ENCODE peak calls at places on chromosomes 16 and 17, in four cellular contexts. One of them, this sample, is unnamed.

GRCh38 chr17:82767041-82767754 is 15.3 kb downstream of the TBCD start:
- DNase-seq in GM12865: peak
- DNase-seq in cardiac muscle cell: peak
- DNase-seq in astrocyte: no peak
- DNase-seq in this sample: no peak

GRCh38 chr17:43665038-43665386 is 3.3 kb upstream of the MEOX1 start:
- DNase-seq in GM12865: no peak
- DNase-seq in cardiac muscle cell: no peak
- DNase-seq in astrocyte: no peak
- DNase-seq in this sample: no peak

GRCh38 chr17:5533486-5534315 is 47.3 kb downstream of the MIS12 start:
- DNase-seq in GM12865: no peak
- DNase-seq in cardiac muscle cell: no peak
- DNase-seq in astrocyte: no peak
- DNase-seq in this sample: no peak

GRCh38 chr17:78986048-78986648 is 6.4 kb upstream of the LGALS3BP start:
- DNase-seq in GM12865: peak
- DNase-seq in cardiac muscle cell: peak
- DNase-seq in astrocyte: peak
- DNase-seq in this sample: no peak

GRCh38 chr17:40615295-40615988 is 32.2 kb downstream of the SMARCE1 start:
- DNase-seq in GM12865: peak
- DNase-seq in cardiac muscle cell: peak
- DNase-seq in astrocyte: peak
- DNase-seq in this sample: no peak

GRCh38 chr16:87679593-87680271 is 77.4 kb downstream of the JPH3 start:
- DNase-seq in GM12865: no peak
- DNase-seq in cardiac muscle cell: no peak
- DNase-seq in astrocyte: no peak
- DNase-seq in this sample: no peak

GRCh38 chr16:79329967-79330366 is 270.6 kb downstream of the MAF start:
- DNase-seq in GM12865: no peak
- DNase-seq in cardiac muscle cell: no peak
- DNase-seq in astrocyte: no peak
- DNase-seq in this sample: no peak

GRCh38 chr17:56866496-56866895 is 32.5 kb downstream of the DGKE start:
- DNase-seq in GM12865: no peak
- DNase-seq in cardiac muscle cell: no peak
- DNase-seq in astrocyte: no peak
- DNase-seq in this sample: no peak

GRCh38 chr16:24347556-24347955 is 91.4 kb downstream of the CACNG3 start:
- DNase-seq in GM12865: no peak
- DNase-seq in cardiac muscle cell: no peak
- DNase-seq in astrocyte: no peak
- DNase-seq in this sample: no peak

GRCh38 chr16:24344791-24345190 is 88.7 kb downstream of the CACNG3 start:
- DNase-seq in GM12865: no peak
- DNase-seq in cardiac muscle cell: no peak
- DNase-seq in astrocyte: no peak
- DNase-seq in this sample: no peak

GRCh38 chr16:24346734-24347133 is 90.6 kb downstream of the CACNG3 start:
- DNase-seq in GM12865: no peak
- DNase-seq in cardiac muscle cell: no peak
- DNase-seq in astrocyte: no peak
- DNase-seq in this sample: no peak

DNA sequence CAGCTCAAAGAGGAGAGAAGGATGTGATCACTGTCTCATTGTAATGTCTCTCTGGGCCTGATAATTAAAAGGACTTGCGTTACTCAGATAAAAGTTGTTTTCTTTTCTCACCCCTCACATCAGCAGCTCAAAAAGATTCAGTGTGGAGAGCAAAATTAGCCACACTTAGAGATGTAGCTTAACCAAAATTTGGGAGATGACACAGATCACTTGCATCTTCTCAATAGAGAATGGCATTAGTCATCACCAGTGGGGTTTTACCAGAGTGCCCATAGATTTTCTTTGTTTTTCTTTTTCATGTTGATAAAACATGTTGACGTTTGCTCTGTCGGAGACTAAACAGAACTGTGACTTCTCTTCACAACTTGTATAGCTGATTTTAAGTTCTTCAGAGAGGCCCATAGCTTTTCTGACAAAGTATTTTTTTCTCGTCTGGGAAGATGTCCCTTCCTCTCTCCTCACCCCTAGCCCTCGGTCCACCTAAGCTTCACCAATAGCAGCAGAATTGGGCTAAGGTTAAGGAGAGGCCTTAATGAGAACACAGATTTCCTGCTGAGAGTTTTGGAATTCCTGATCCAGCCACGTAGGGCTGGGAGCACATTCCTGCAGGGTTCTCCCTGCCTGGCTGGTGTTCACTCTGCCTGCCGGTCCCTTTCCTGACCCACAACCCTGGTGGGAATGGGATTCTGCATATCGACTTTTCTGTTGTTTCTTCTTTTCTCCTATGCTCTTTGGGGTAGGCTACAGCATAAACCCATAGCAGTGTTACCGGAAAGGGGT is 92.6 kb downstream of the CACNG3 start:
- DNase-seq in GM12865: no peak
- DNase-seq in cardiac muscle cell: no peak
- DNase-seq in astrocyte: no peak
- DNase-seq in this sample: no peak
- TF ChIP-seq CTCF in GM12865: no peak
- TF ChIP-seq CTCF in cardiac muscle cell: no peak
- TF ChIP-seq CTCF in astrocyte: no peak
- TF ChIP-seq CTCF in this sample: no peak

GRCh38 chr17:61426482-61427304 is 25.5 kb upstream of the TBX4 start:
- DNase-seq in GM12865: no peak
- DNase-seq in cardiac muscle cell: no peak
- DNase-seq in astrocyte: peak
- DNase-seq in this sample: no peak
- TF ChIP-seq CTCF in GM12865: no peak
- TF ChIP-seq CTCF in cardiac muscle cell: no peak
- TF ChIP-seq CTCF in astrocyte: no peak
- TF ChIP-seq CTCF in this sample: no peak

GRCh38 chr16:4572715-4573114 is 16.6 kb downstream of the C16orf96 start:
- DNase-seq in GM12865: peak
- DNase-seq in cardiac muscle cell: peak
- DNase-seq in astrocyte: no peak
- DNase-seq in this sample: no peak

GRCh38 chr16:4578961-4579530 is 22.9 kb downstream of the C16orf96 start:
- DNase-seq in GM12865: no peak
- DNase-seq in cardiac muscle cell: no peak
- DNase-seq in astrocyte: no peak
- DNase-seq in this sample: no peak

GRCh38 chr16:4570688-4571321 is 14.7 kb downstream of the C16orf96 start:
- DNase-seq in GM12865: no peak
- DNase-seq in cardiac muscle cell: no peak
- DNase-seq in astrocyte: no peak
- DNase-seq in this sample: no peak

GRCh38 chr16:4576008-4576407 is 19.9 kb downstream of the C16orf96 start:
- DNase-seq in GM12865: no peak
- DNase-seq in cardiac muscle cell: no peak
- DNase-seq in astrocyte: no peak
- DNase-seq in this sample: no peak

GRCh38 chr16:4574919-4575705 is 19.0 kb downstream of the C16orf96 start:
- DNase-seq in GM12865: no peak
- DNase-seq in cardiac muscle cell: no peak
- DNase-seq in astrocyte: no peak
- DNase-seq in this sample: no peak
- TF ChIP-seq CTCF in GM12865: no peak
- TF ChIP-seq CTCF in cardiac muscle cell: no peak
- TF ChIP-seq CTCF in astrocyte: no peak
- TF ChIP-seq CTCF in this sample: no peak

GRCh38 chr16:27312580-27313421 is 973 bp upstream of the IL4R start:
- DNase-seq in GM12865: no peak
- DNase-seq in cardiac muscle cell: no peak
- DNase-seq in astrocyte: no peak
- DNase-seq in this sample: no peak

GRCh38 chr16:27310576-27311448 is 3.0 kb upstream of the IL4R start:
- DNase-seq in GM12865: no peak
- DNase-seq in cardiac muscle cell: peak
- DNase-seq in astrocyte: no peak
- DNase-seq in this sample: no peak

GRCh38 chr16:27311449-27311831 is 2.3 kb upstream of the IL4R start:
- DNase-seq in GM12865: no peak
- DNase-seq in cardiac muscle cell: peak
- DNase-seq in astrocyte: peak
- DNase-seq in this sample: no peak

GRCh38 chr16:27313422-27314160 is at the start of gene IL4R:
- DNase-seq in GM12865: peak
- DNase-seq in cardiac muscle cell: peak
- DNase-seq in astrocyte: peak
- DNase-seq in this sample: peak

DNA sequence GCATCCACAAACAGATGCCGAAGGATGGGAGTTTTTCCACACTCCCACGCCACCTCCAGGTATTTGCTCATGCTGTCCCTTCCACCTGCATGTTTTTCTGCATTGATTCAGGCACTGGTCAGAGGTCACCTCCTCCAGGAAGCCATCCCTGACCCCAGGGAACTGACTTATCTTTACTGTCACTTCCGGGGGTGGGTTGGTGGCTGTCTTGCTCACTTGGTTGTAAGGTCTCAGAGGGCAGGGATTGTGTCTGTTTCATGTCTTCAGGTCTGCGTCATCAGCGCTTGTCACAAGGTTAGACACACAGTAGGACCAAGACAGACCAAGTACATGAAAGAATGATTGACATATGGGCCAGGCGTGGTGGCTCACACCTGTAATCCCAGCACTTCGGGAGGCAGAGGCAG is 1.9 kb upstream of the IL4R start:
- DNase-seq in GM12865: no peak
- DNase-seq in cardiac muscle cell: no peak
- DNase-seq in astrocyte: no peak
- DNase-seq in this sample: no peak
- TF ChIP-seq CTCF in GM12865: no peak
- TF ChIP-seq CTCF in cardiac muscle cell: no peak
- TF ChIP-seq CTCF in astrocyte: no peak
- TF ChIP-seq CTCF in this sample: no peak

DNA sequence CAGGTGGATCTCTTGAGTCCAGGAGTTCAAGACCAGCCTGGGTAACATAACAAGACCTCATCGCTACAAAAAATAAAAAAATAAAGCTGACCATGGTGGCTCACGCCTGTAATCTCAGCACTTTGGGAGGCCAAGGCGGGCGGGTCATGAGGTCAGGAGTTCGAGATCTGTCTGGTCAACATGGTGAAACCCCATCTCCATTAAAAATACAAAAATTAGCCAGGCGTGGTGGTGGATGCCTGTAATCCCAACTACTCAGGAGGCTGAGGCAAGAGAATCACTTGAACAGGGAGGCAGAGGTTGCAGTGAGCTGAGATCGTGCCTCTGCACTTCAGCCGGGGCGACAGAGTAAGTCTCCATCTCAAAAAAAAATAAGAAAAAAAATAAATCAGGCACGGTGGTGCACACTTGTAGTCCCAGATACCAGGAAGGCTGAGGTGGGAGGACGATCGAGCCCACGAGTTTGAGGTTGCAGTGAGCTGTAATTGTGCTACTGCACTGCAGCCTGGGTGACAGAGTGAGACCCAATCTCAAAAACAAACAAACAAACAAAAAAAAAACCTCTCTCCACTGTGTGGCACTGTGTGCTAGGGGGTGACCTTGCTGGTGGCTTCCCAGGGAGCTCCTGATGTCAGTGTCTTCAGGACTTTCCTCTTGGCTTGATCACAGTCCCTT is 19.8 kb upstream of the MAPK3 start:
- DNase-seq in GM12865: peak
- DNase-seq in cardiac muscle cell: no peak
- DNase-seq in astrocyte: no peak
- DNase-seq in this sample: no peak
- TF ChIP-seq CTCF in GM12865: peak
- TF ChIP-seq CTCF in cardiac muscle cell: no peak
- TF ChIP-seq CTCF in astrocyte: no peak
- TF ChIP-seq CTCF in this sample: peak

DNA sequence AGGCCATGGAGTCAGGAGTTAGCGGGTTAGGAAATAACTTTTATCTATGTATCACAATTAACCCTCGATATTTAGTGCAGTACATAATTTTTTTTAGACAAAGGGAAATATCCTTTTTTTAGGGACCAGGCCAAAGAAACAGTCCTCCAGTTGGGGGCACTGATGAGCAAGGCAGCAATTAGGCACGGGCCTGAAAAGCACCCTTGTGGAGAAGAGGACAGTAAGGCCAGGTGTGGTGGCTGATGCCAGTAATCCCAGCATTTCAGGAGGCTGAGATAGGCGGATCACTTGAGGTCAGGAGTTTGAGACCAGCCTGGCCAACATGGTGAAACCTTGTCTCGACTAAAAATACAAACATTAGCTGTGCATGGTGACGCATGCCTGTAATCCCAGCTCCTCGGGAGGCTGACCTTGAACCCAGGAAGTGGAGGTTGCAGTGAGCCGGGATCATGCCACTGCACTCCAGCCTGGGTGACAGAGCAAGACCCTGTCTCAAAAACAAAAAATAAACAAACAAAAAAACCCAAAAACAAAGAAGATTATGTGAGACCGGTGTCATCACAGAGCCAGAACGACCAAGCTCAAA is 158.3 kb upstream of the NOL11 start:
- DNase-seq in GM12865: peak
- DNase-seq in cardiac muscle cell: no peak
- DNase-seq in astrocyte: no peak
- DNase-seq in this sample: no peak
- TF ChIP-seq CTCF in GM12865: peak
- TF ChIP-seq CTCF in cardiac muscle cell: peak
- TF ChIP-seq CTCF in astrocyte: no peak
- TF ChIP-seq CTCF in this sample: no peak

GRCh38 chr16:3490911-3491629 is 4.2 kb downstream of the C16orf90 start:
- DNase-seq in GM12865: no peak
- DNase-seq in cardiac muscle cell: no peak
- DNase-seq in astrocyte: no peak
- DNase-seq in this sample: no peak
- TF ChIP-seq CTCF in GM12865: no peak
- TF ChIP-seq CTCF in cardiac muscle cell: no peak
- TF ChIP-seq CTCF in astrocyte: no peak
- TF ChIP-seq CTCF in this sample: no peak

DNA sequence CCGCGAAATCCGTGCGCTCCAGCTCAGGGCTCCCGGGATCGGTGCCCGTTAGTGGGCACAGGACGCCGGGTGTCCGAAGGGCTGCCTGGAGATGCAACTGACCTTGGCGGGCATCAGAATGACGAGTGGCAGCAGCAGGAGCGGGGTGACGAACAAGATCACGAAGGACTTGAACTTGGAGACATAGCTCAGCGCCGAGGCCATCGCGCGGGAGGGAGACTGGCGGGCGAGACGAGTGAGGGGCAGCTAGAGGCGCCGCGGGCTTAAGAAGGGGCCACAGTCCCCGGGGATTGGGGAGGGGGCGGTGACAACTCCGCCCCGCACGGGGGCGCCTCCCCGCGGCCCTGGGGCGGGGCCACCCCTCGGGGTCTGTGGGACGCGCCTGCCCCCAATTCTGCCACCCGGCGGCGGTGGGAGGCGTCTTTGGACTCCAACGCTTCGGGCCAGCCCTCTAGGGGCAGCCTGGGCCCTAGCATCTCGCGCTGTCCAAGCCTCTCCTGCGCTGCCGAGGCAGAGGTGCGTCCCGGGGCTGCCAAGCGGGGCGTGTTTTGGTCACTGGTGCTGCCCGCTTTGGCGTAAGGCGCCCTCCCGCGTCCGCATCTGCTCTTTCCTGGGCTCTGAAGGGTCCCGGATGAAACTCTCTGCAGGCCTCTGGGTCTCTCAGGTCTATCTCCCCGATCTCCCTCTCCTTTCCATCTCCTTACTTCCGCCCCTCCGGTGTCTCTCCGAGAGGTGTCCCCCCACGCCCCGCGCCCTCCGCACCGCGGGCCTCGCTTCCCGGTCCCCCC is at the start of gene SLC13A5:
- DNase-seq in GM12865: no peak
- DNase-seq in cardiac muscle cell: peak
- DNase-seq in astrocyte: no peak
- DNase-seq in this sample: no peak
- TF ChIP-seq CTCF in GM12865: no peak
- TF ChIP-seq CTCF in cardiac muscle cell: peak
- TF ChIP-seq CTCF in astrocyte: no peak
- TF ChIP-seq CTCF in this sample: no peak